ENCODE peak calls at places on chromosomes 7 and 10, in seven cellular contexts. O is AG09319, Q is OCI-LY7, X is left ventricle myocardium inferior, M is right atrium auricular region, E is A549, V is lower lobe of right lung. P is an unnamed sample.
A peak's percentile ranks its signal among the peaks of the same experiment; 100 is the strongest.

GRCh38 chr10:9833871-9834454 is 1183.7 kb upstream of the CELF2 start:
- DNase-seq in O (no peak), Q (no peak), X (no peak), M (no peak), E (no peak), V (no peak), P (no peak)

GRCh38 chr10:114876602-114877300 is 55.2 kb downstream of the FHIP2A start:
- DNase-seq in O (peak; percentile 34), Q (peak; percentile 61), X (peak; percentile 48), M (peak; percentile 73), E (peak; percentile 68), V (peak; percentile 62), P (peak; percentile 86)

GRCh38 chr10:28177944-28178637 is 124.8 kb downstream of the MPP7 start:
- DNase-seq in O (no peak), Q (peak; percentile 34), X (no peak), M (no peak), E (no peak), V (no peak), P (no peak)

GRCh38 chr10:37710831-37711616 is 146.4 kb downstream of the ZNF248 start:
- DNase-seq in O (no peak), Q (no peak), X (no peak), M (no peak), E (peak; percentile 14), V (no peak), P (no peak)

GRCh38 chr10:124611738-124612137 is 132.4 kb downstream of the FAM53B start:
- DNase-seq in O (no peak), Q (no peak), X (no peak), M (no peak), E (no peak), V (peak; percentile 63), P (no peak)

GRCh38 chr10:110845756-110846620 is 25.7 kb upstream of the PDCD4 start:
- DNase-seq in O (no peak), Q (no peak), X (no peak), M (no peak), E (peak; percentile 24), V (no peak), P (no peak)

GRCh38 chr7:54112568-54112967 is 429.6 kb upstream of the VSTM2A start:
- DNase-seq in O (no peak), Q (no peak), X (no peak), M (no peak), E (no peak), V (no peak), P (no peak)

GRCh38 chr7:40972426-40972825 is 730.5 kb downstream of the INHBA start:
- DNase-seq in O (no peak), Q (no peak), X (no peak), M (no peak), E (no peak), V (no peak), P (no peak)

GRCh38 chr7:157558061-157558460 is 221.3 kb downstream of the DNAJB6 start:
- DNase-seq in O (no peak), Q (no peak), X (no peak), M (no peak), E (no peak), V (peak; percentile 40), P (no peak)

GRCh38 chr10:71083457-71083975 is 128.9 kb upstream of the UNC5B start:
- DNase-seq in O (no peak), Q (no peak), X (no peak), M (peak; percentile 30), E (no peak), V (no peak), P (no peak)

GRCh38 chr10:14952851-14953451 is 945 bp downstream of the DCLRE1C start:
- DNase-seq in O (no peak), Q (peak; percentile 53), X (no peak), M (no peak), E (no peak), V (no peak), P (peak; percentile 3)

GRCh38 chr10:2920166-2920565 is 147.2 kb upstream of the PFKP start:
- DNase-seq in O (no peak), Q (no peak), X (no peak), M (no peak), E (no peak), V (no peak), P (no peak)

GRCh38 chr10:103021150-103021896 is 103.2 kb downstream of the CNNM2 start:
- DNase-seq in O (no peak), Q (no peak), X (no peak), M (no peak), E (no peak), V (no peak), P (no peak)

GRCh38 chr10:46097576-46098317 is 51.7 kb upstream of the MSMB start:
- DNase-seq in O (no peak), Q (no peak), X (no peak), M (no peak), E (no peak), V (no peak), P (no peak)

GRCh38 chr10:45425628-45426563 is 51.9 kb downstream of the ALOX5 start:
- DNase-seq in O (no peak), Q (no peak), X (no peak), M (no peak), E (peak; percentile 34), V (no peak), P (peak; percentile 71)

GRCh38 chr7:83469076-83469475 is 179.9 kb downstream of the SEMA3E start:
- DNase-seq in O (peak; percentile 1), Q (no peak), X (no peak), M (no peak), E (no peak), V (no peak), P (no peak)

GRCh38 chr10:36451391-36451790 is 674.0 kb upstream of the ANKRD30A start:
- DNase-seq in O (no peak), Q (no peak), X (no peak), M (no peak), E (no peak), V (no peak), P (no peak)

GRCh38 chr10:131456411-131456810 is 144.9 kb upstream of the TCERG1L start:
- DNase-seq in O (no peak), Q (no peak), X (no peak), M (no peak), E (no peak), V (no peak), P (no peak)

GRCh38 chr7:102253973-102254370 is 32.7 kb upstream of the SH2B2 start:
- DNase-seq in O (no peak), Q (no peak), X (no peak), M (no peak), E (no peak), V (no peak), P (no peak)

GRCh38 chr7:120988591-120989299 is at the start of gene CPED1:
- DNase-seq in O (peak; percentile 75), Q (peak; percentile 10), X (peak; percentile 84), M (peak; percentile 82), E (peak; percentile 8), V (peak; percentile 81), P (no peak)

GRCh38 chr7:138125598-138126111 is 49.4 kb downstream of the AKR1D1 start:
- DNase-seq in O (no peak), Q (no peak), X (no peak), M (no peak), E (peak; percentile 14), V (no peak), P (peak; percentile 44)

GRCh38 chr7:135905858-135906257 is 71.3 kb downstream of the MTPN start:
- DNase-seq in O (no peak), Q (no peak), X (no peak), M (no peak), E (no peak), V (no peak), P (no peak)

GRCh38 chr7:114519215-114519614 is 104.6 kb downstream of the FOXP2 start:
- DNase-seq in O (no peak), Q (no peak), X (no peak), M (no peak), E (no peak), V (no peak), P (no peak)

GRCh38 chr10:116733566-116733965 is 8.8 kb downstream of the HSPA12A start:
- DNase-seq in O (no peak), Q (no peak), X (no peak), M (no peak), E (no peak), V (no peak), P (no peak)

GRCh38 chr10:116740971-116741370 is 1.4 kb downstream of the HSPA12A start:
- DNase-seq in O (no peak), Q (no peak), X (no peak), M (no peak), E (no peak), V (no peak), P (no peak)

GRCh38 chr10:116738359-116738738 is 4.0 kb downstream of the HSPA12A start:
- DNase-seq in O (no peak), Q (no peak), X (no peak), M (no peak), E (no peak), V (no peak), P (no peak)

GRCh38 chr10:116741391-116742351 is 695 bp downstream of the HSPA12A start:
- DNase-seq in O (no peak), Q (no peak), X (peak; percentile 34), M (no peak), E (no peak), V (no peak), P (no peak)

GRCh38 chr10:116737582-116738358 is 4.6 kb downstream of the HSPA12A start:
- DNase-seq in O (no peak), Q (no peak), X (no peak), M (no peak), E (no peak), V (no peak), P (no peak)
- TF ChIP-seq CTCF in O (peak; percentile 32), Q (peak; percentile 18), X (peak; percentile 22), M (no peak), E (peak; percentile 22), V (no peak), P (no peak)

DNA sequence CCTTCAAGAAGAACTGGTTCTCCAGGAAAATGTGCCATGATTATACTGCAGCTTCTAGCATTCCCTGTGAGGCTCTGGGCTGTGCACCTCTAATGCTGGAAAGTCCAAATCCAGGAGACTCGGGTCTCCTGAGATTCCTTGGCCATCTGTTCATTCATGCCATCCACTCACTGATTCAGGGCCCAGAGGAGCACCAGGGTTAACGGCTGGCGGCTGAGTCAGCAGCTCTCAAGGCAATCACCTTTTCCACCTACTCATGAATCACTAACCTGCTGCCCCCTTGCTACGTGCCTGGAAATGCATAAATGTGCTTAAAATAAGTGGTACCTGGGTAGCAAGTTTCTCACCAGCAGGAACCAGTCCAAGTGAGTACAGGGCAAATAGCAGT is 132.7 kb downstream of the KCNMA1 start:
- DNase-seq in O (no peak), Q (no peak), X (no peak), M (no peak), E (peak; percentile 59), V (no peak), P (peak; percentile 77)
- TF ChIP-seq CTCF in O (no peak), Q (no peak), X (no peak), M (no peak), E (peak; percentile 22), V (no peak), P (peak; percentile 24)

GRCh38 chr7:56062382-56062781 is 1.7 kb upstream of the SUMF2 start:
- DNase-seq in O (no peak), Q (no peak), X (no peak), M (no peak), E (no peak), V (no peak), P (no peak)

GRCh38 chr7:56063500-56063881 is 595 bp upstream of the SUMF2 start:
- DNase-seq in O (no peak), Q (no peak), X (no peak), M (no peak), E (no peak), V (no peak), P (no peak)

GRCh38 chr7:56063882-56064625 is at the start of gene SUMF2:
- DNase-seq in O (peak; percentile 78), Q (peak; percentile 93), X (peak; percentile 94), M (peak; percentile 90), E (peak; percentile 92), V (peak; percentile 94), P (peak; percentile 90)
- TF ChIP-seq CTCF in O (peak; percentile 27), Q (peak; percentile 31), X (peak; percentile 41), M (no peak), E (no peak), V (peak; percentile 40), P (no peak)

GRCh38 chr7:117171106-117171505 is 151.8 kb downstream of the WNT2 start:
- DNase-seq in O (no peak), Q (no peak), X (no peak), M (no peak), E (peak; percentile 13), V (no peak), P (no peak)
- TF ChIP-seq CTCF in O (no peak), Q (no peak), X (no peak), M (no peak), E (no peak), V (no peak), P (no peak)